ENCODE peak calls at places on chromosomes 16 and 17, in six cellular contexts. M is GM12878, Z is body of pancreas, Y is Peyer's patch, J is tibial artery, H is heart left ventricle. D is an unnamed sample.

GRCh38 chr17:66330646-66331037 is 28.2 kb downstream of the PRKCA start:
- DNase-seq in M (no peak), Z (no peak), Y (no peak), J (no peak), H (no peak), D (no peak)

GRCh38 chr16:11087691-11088431 is 143.5 kb downstream of the CLEC16A start:
- DNase-seq in M (no peak), Z (no peak), Y (no peak), J (no peak), H (no peak), D (no peak)

GRCh38 chr17:65584604-65585521 is 23.4 kb upstream of the AXIN2 start:
- DNase-seq in M (no peak), Z (peak; percentile 57), Y (peak; percentile 48), J (no peak), H (peak; percentile 68), D (peak; percentile 12)

GRCh38 chr16:51125992-51126391 is 25.1 kb downstream of the SALL1 start:
- DNase-seq in M (no peak), Z (no peak), Y (no peak), J (no peak), H (no peak), D (no peak)

GRCh38 chr17:66431910-66432309 is 129.5 kb downstream of the PRKCA start:
- DNase-seq in M (no peak), Z (no peak), Y (peak; percentile 32), J (no peak), H (no peak), D (no peak)

GRCh38 chr17:68456529-68457167 is 648 bp downstream of the WIPI1 start:
- DNase-seq in M (no peak), Z (peak; percentile 69), Y (peak; percentile 81), J (peak; percentile 90), H (peak; percentile 91), D (peak; percentile 32)

GRCh38 chr17:35748323-35748960 is 4.6 kb downstream of the GAS2L2 start:
- DNase-seq in M (no peak), Z (peak; percentile 35), Y (no peak), J (no peak), H (no peak), D (no peak)

GRCh38 chr17:34683390-34683789 is 104.0 kb downstream of the TMEM132E start:
- DNase-seq in M (no peak), Z (no peak), Y (no peak), J (no peak), H (no peak), D (no peak)

GRCh38 chr16:11907160-11907970 is 8.4 kb downstream of the GSPT1 start:
- DNase-seq in M (no peak), Z (no peak), Y (no peak), J (no peak), H (no peak), D (no peak)

GRCh38 chr16:78675312-78675711 is 575.9 kb downstream of the WWOX start:
- DNase-seq in M (no peak), Z (no peak), Y (no peak), J (no peak), H (no peak), D (no peak)

GRCh38 chr16:70553175-70553574 is 29.6 kb downstream of the SF3B3 start:
- DNase-seq in M (no peak), Z (no peak), Y (no peak), J (no peak), H (no peak), D (no peak)

GRCh38 chr17:50917418-50917743 is 51.2 kb upstream of the TOB1 start:
- DNase-seq in M (no peak), Z (no peak), Y (no peak), J (no peak), H (peak; percentile 66), D (peak; percentile 49)

GRCh38 chr16:69917311-69917710 is 33.8 kb upstream of the CLEC18A start:
- DNase-seq in M (no peak), Z (no peak), Y (no peak), J (no peak), H (no peak), D (no peak)

GRCh38 chr16:11052080-11052808 is 107.9 kb downstream of the CLEC16A start:
- DNase-seq in M (peak; percentile 61), Z (no peak), Y (peak; percentile 64), J (no peak), H (no peak), D (no peak)

GRCh38 chr17:13462161-13462560 is 139.6 kb downstream of the HS3ST3A1 start:
- DNase-seq in M (no peak), Z (no peak), Y (no peak), J (no peak), H (peak; percentile 24), D (no peak)

GRCh38 chr17:690346-690745 is 24.3 kb downstream of the VPS53 start:
- DNase-seq in M (no peak), Z (no peak), Y (no peak), J (no peak), H (no peak), D (no peak)

GRCh38 chr16:2489581-2489980 is 14.7 kb downstream of the TBC1D24 start:
- DNase-seq in M (no peak), Z (no peak), Y (no peak), J (no peak), H (no peak), D (no peak)

GRCh38 chr16:2487517-2487842 is 12.6 kb downstream of the TBC1D24 start:
- DNase-seq in M (no peak), Z (no peak), Y (no peak), J (no peak), H (no peak), D (no peak)

GRCh38 chr16:2487903-2488531 is 13.1 kb downstream of the TBC1D24 start:
- DNase-seq in M (no peak), Z (no peak), Y (no peak), J (no peak), H (no peak), D (no peak)

GRCh38 chr16:2492292-2492691 is 17.4 kb downstream of the TBC1D24 start:
- DNase-seq in M (no peak), Z (no peak), Y (no peak), J (no peak), H (no peak), D (no peak)

DNA sequence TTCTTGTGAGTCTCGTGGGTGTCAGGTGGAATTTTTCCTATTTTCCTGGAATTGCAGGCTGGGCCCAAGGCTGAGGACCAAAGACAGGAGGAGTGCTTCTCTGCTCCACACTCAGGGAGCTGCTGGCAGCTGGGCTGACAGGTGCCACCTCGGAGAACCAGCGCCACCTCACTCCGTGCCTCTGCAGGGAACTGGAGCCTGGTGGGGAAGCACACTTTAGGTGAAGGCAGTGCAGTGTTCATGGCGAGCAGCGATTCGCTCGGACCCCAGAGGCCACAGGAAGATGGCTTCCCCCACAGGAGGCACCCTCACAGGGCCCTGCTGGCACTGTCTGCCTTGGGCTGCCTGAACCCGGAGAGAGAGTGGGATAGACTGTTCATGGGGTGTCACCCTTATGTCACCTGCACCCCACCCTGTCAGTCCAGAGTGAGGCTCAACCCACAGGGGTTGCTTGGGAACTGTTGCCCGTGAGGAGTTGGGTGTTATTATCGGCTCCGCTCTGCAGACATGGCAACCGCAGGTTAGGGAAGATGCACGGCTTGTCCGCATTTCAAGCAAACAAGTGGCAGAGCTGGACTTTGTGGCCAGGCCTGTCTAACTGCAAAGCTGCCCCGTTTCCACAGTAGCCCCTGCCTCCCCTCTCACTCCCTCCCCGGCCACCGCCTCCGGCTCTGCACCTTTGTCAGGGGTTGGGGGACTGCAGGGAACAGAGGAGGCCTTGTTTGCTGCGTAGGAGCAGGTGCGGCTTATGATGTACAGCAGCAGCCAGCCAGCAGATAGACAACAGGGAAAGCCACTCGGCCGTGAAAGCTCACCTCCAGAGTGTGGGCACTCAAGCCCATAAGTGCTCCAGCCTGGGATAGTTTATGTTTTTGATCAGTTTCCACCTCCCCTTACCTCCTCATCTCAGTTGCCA is 15.5 kb downstream of the TBC1D24 start:
- DNase-seq in M (no peak), Z (no peak), Y (no peak), J (no peak), H (no peak), D (no peak)
- H3K27ac ChIP-seq in M (no peak overlapping the region), Z (no peak overlapping the region), Y (no peak overlapping the region), J (no peak overlapping the region), H (no peak overlapping the region), D (no peak overlapping the region)

DNA sequence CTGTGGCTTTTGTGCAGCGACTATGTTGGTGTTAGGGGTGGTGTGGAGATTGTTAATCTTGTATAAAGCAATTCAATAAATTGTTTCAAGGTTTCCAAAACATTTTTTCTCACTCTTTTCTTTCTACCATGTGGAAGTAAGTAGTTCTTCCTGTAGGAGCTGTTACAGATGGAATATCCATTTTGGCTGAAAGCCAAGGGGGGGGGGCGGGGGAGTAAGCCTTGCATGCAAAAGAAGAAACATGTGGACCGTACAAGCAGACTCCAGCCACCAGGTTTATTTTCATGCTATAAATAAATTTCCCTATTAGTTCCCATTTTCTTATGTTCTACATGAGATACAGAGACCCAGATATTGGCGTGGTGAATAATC is 35.0 kb downstream of the UBN1 start:
- DNase-seq in M (no peak), Z (no peak), Y (no peak), J (no peak), H (no peak), D (no peak)
- H3K27ac ChIP-seq in M (no peak overlapping the region), Z (no peak overlapping the region), Y (no peak overlapping the region), J (no peak overlapping the region), H (peak overlapping the region; percentile 31), D (no peak overlapping the region)

GRCh38 chr16:84284168-84284722 is 10.4 kb upstream of the WFDC1 start:
- DNase-seq in M (no peak), Z (peak; percentile 14), Y (peak; percentile 69), J (peak; percentile 57), H (peak; percentile 79), D (no peak)
- H3K27ac ChIP-seq in M (no peak overlapping the region), Z (no peak overlapping the region), Y (no peak overlapping the region), J (no peak overlapping the region), H (peak overlapping the region; percentile 56), D (no peak overlapping the region)

GRCh38 chr17:31391496-31391949 is at the start of gene RAB11FIP4:
- DNase-seq in M (no peak), Z (no peak), Y (peak; percentile 34), J (no peak), H (no peak), D (no peak)
- H3K27ac ChIP-seq in M (no peak within 1 kb of the TSS), Z (no peak within 1 kb of the TSS), Y (no peak within 1 kb of the TSS), J (no peak within 1 kb of the TSS), H (no peak within 1 kb of the TSS), D (peak within 1 kb of the TSS; percentile 84)

GRCh38 chr17:77140878-77141767 is at the start of gene SEC14L1:
- DNase-seq in M (no peak), Z (no peak), Y (peak; percentile 75), J (peak; percentile 35), H (peak; percentile 69), D (no peak)

GRCh38 chr17:77140166-77140877 is 447 bp upstream of the SEC14L1 start:
- DNase-seq in M (peak; percentile 93), Z (peak; percentile 99), Y (peak; percentile 100), J (peak; percentile 98), H (peak; percentile 99), D (peak; percentile 99)

GRCh38 chr17:77136420-77136767 is 4.4 kb upstream of the SEC14L1 start:
- DNase-seq in M (no peak), Z (no peak), Y (no peak), J (no peak), H (no peak), D (no peak)

GRCh38 chr17:77133087-77133633 is 7.6 kb upstream of the SEC14L1 start:
- DNase-seq in M (no peak), Z (no peak), Y (no peak), J (no peak), H (no peak), D (no peak)

DNA sequence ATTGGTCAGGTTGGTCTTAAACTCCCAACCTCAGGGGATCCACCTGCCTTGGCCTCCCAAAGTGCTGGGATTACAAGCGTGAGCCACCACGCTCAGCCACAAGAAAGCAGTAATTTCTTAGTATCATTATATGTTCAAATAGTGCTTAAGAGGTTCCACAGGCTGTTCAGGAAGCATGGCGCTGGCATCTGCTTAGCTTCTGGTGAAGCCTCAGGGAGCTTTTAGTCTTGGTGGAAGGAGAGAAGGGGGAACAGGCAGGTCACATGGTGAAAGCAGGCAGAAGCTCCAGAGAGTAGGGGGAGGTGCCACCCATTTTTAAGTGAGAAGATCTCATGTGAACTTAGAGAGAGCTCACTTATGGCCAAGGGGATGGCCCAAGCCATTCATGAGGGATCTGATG is 3.7 kb upstream of the SEC14L1 start:
- DNase-seq in M (no peak), Z (no peak), Y (no peak), J (no peak), H (no peak), D (no peak)
- H3K27ac ChIP-seq in M (no peak overlapping the region), Z (no peak overlapping the region), Y (no peak overlapping the region), J (no peak overlapping the region), H (no peak overlapping the region), D (no peak overlapping the region)

D was measured in caudate nucleus.